ENCODE peak calls at places on chromosomes 5 and 9, in six cellular contexts. Y, W, Q, A, L and X are unnamed samples.

GRCh38 chr5:74017112-74017511 is 391.1 kb downstream of the ARHGEF28 start:
- DNase-seq in Y (no peak), W (no peak), Q (no peak), A (peak; percentile 64), L (peak; percentile 13), X (no peak)

GRCh38 chr5:128315671-128316070 is 222.4 kb downstream of the FBN2 start:
- DNase-seq in Y (no peak), W (no peak), Q (no peak), A (no peak), L (no peak), X (no peak)

GRCh38 chr5:124301850-124302249 is 444.6 kb downstream of the ZNF608 start:
- DNase-seq in Y (no peak), W (no peak), Q (no peak), A (peak; percentile 56), L (peak; percentile 62), X (no peak)

GRCh38 chr9:81999806-82000205 is 11.2 kb downstream of the SPATA31D1 start:
- DNase-seq in Y (no peak), W (no peak), Q (no peak), A (no peak), L (no peak), X (no peak)

GRCh38 chr9:91156451-91157234 is 205.1 kb downstream of the AUH start:
- DNase-seq in Y (no peak), W (no peak), Q (no peak), A (peak; percentile 37), L (no peak), X (no peak)

GRCh38 chr5:140642718-140643117 is 3.5 kb downstream of the TMCO6 start:
- DNase-seq in Y (no peak), W (no peak), Q (no peak), A (peak; percentile 67), L (no peak), X (no peak)

GRCh38 chr5:154366353-154366752 is 79.4 kb upstream of the SAP30L start:
- DNase-seq in Y (no peak), W (no peak), Q (no peak), A (peak; percentile 26), L (peak; percentile 51), X (no peak)

GRCh38 chr5:82349651-82350050 is 71.5 kb upstream of the RPS23 start:
- DNase-seq in Y (no peak), W (peak; percentile 67), Q (no peak), A (peak; percentile 72), L (no peak), X (peak; percentile 73)

GRCh38 chr5:158303261-158303660 is 444.3 kb upstream of the CLINT1 start:
- DNase-seq in Y (no peak), W (no peak), Q (no peak), A (no peak), L (no peak), X (no peak)

GRCh38 chr5:175288048-175288621 is 155.8 kb downstream of the DRD1 start:
- DNase-seq in Y (peak; percentile 57), W (no peak), Q (no peak), A (peak; percentile 43), L (no peak), X (no peak)

GRCh38 chr9:108933231-108933630 is 693 bp downstream of the ELP1 start:
- DNase-seq in Y (no peak), W (peak; percentile 19), Q (no peak), A (peak; percentile 64), L (peak; percentile 40), X (no peak)

GRCh38 chr9:17578911-17579793 is at the start of gene SH3GL2:
- DNase-seq in Y (peak; percentile 15), W (peak; percentile 87), Q (peak; percentile 73), A (peak; percentile 39), L (peak; percentile 15), X (peak; percentile 65)

GRCh38 chr5:158354958-158355357 is 496.0 kb upstream of the CLINT1 start:
- DNase-seq in Y (no peak), W (no peak), Q (no peak), A (peak; percentile 3), L (no peak), X (no peak)

GRCh38 chr5:131252824-131253171 is 11.1 kb upstream of the CDC42SE2 start:
- DNase-seq in Y (no peak), W (no peak), Q (peak; percentile 77), A (no peak), L (no peak), X (no peak)

GRCh38 chr9:125337282-125337681 is 75.7 kb downstream of the GAPVD1 start:
- DNase-seq in Y (no peak), W (no peak), Q (no peak), A (no peak), L (no peak), X (no peak)

GRCh38 chr5:139385061-139385889 is 2.2 kb upstream of the SLC23A1 start:
- DNase-seq in Y (no peak), W (peak; percentile 45), Q (no peak), A (peak; percentile 57), L (peak; percentile 30), X (no peak)

GRCh38 chr9:126448865-126449577 is 122.4 kb downstream of the MVB12B start:
- DNase-seq in Y (no peak), W (no peak), Q (no peak), A (no peak), L (no peak), X (no peak)

GRCh38 chr5:134430001-134430569 is 18.4 kb upstream of the CDKN2AIPNL start:
- DNase-seq in Y (no peak), W (peak; percentile 95), Q (no peak), A (no peak), L (no peak), X (no peak)

GRCh38 chr5:31819926-31820516 is 181.1 kb downstream of the PDZD2 start:
- DNase-seq in Y (no peak), W (no peak), Q (no peak), A (no peak), L (peak; percentile 2), X (peak; percentile 73)

GRCh38 chr9:88303785-88304495 is 84.3 kb upstream of the SPIN1 start:
- DNase-seq in Y (no peak), W (no peak), Q (no peak), A (peak; percentile 79), L (peak; percentile 10), X (no peak)

GRCh38 chr9:73080110-73080683 is 71.5 kb upstream of the ANXA1 start:
- DNase-seq in Y (no peak), W (no peak), Q (no peak), A (no peak), L (no peak), X (no peak)

GRCh38 chr9:107484117-107484723 is 5.3 kb downstream of the KLF4 start:
- DNase-seq in Y (peak; percentile 51), W (peak; percentile 46), Q (no peak), A (peak; percentile 84), L (peak; percentile 90), X (peak; percentile 38)

GRCh38 chr5:31361234-31361633 is 167.7 kb downstream of the CDH6 start:
- DNase-seq in Y (no peak), W (no peak), Q (no peak), A (peak; percentile 88), L (no peak), X (no peak)

GRCh38 chr9:123418052-123418430 is 62.0 kb downstream of the CRB2 start:
- DNase-seq in Y (no peak), W (no peak), Q (no peak), A (no peak), L (no peak), X (no peak)

GRCh38 chr9:81902191-81902590 is 26.0 kb upstream of the SPATA31D4 start:
- DNase-seq in Y (no peak), W (no peak), Q (no peak), A (peak; percentile 65), L (no peak), X (no peak)

GRCh38 chr9:89078860-89079259 is 87.6 kb downstream of the S1PR3 start:
- DNase-seq in Y (no peak), W (no peak), Q (no peak), A (peak; percentile 61), L (peak; percentile 11), X (no peak)

GRCh38 chr9:124769451-124770358 is 1.4 kb downstream of the NR6A1 start:
- DNase-seq in Y (peak; percentile 28), W (peak; percentile 46), Q (peak; percentile 64), A (no peak), L (peak; percentile 38), X (peak; percentile 77)

GRCh38 chr5:42274913-42275312 is 148.3 kb upstream of the GHR start:
- DNase-seq in Y (no peak), W (no peak), Q (no peak), A (peak; percentile 1), L (no peak), X (no peak)

GRCh38 chr5:158756873-158757272 is 342.8 kb downstream of the EBF1 start:
- DNase-seq in Y (no peak), W (no peak), Q (no peak), A (peak; percentile 17), L (no peak), X (no peak)

GRCh38 chr9:132575005-132575609 is 7.3 kb upstream of the BARHL1 start:
- DNase-seq in Y (peak; percentile 88), W (peak; percentile 94), Q (peak; percentile 69), A (peak; percentile 83), L (peak; percentile 78), X (peak; percentile 65)

GRCh38 chr9:132637801-132638200 is 32.0 kb downstream of the DDX31 start:
- DNase-seq in Y (no peak), W (no peak), Q (no peak), A (no peak), L (no peak), X (no peak)

GRCh38 chr5:146338774-146339714 is at the start of gene POU4F3:
- DNase-seq in Y (no peak), W (peak; percentile 58), Q (no peak), A (no peak), L (no peak), X (no peak)

GRCh38 chr9:122213589-122214413 is 15.0 kb downstream of the LHX6 start:
- DNase-seq in Y (peak; percentile 67), W (peak; percentile 89), Q (no peak), A (peak; percentile 40), L (no peak), X (peak; percentile 95)
- H3K4me3 ChIP-seq in Y (peak overlapping the region; percentile 49), W (peak overlapping the region; percentile 44), Q (peak overlapping the region; percentile 49), A (peak overlapping the region; percentile 25), L (peak overlapping the region; percentile 34), X (peak overlapping the region; percentile 31)

GRCh38 chr5:2860101-2860500 is 108.6 kb upstream of the IRX2 start:
- DNase-seq in Y (no peak), W (no peak), Q (no peak), A (no peak), L (no peak), X (no peak)
- H3K9me3 ChIP-seq in Y (no peaks in the 10 kb centered on the region), W (no peaks in the 10 kb centered on the region), Q (no peaks in the 10 kb centered on the region), A (no peaks in the 10 kb centered on the region), L (no peaks in the 10 kb centered on the region), X (no peaks in the 10 kb centered on the region)

DNA sequence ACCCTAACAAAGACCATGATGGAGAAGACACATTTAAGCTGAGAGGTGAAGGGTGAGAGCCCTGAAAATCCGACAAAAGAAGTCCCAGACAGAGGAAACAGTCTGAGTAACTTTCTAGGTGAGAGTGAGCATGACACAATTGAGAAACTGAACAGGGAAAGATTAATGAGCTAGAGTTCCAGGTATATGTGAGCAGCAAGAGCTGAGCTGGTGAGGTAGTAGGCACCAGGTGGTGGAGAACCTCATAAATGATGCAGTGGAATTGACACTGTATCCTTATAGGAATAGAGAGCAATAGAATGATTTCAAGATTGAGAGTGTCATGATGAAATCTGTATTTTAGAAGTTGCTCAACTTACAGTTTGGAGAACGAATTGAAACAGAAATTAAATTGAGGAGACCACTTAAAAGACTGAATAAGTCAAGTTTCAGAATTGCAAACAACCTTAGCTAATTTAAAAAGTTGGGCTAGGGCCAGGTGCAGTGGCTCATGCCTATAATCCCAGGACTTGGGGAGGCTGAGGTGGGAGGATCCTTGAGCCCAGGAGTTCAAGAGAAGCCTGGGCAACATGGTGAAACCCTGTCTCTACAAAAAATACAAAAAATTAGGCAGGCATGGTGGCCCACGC is 89.8 kb downstream of the NREP start:
- DNase-seq in Y (no peak), W (no peak), Q (no peak), A (no peak), L (no peak), X (no peak)
- H3K4me3 ChIP-seq in Y (no peak overlapping the region), W (no peak overlapping the region), Q (no peak overlapping the region), A (no peak overlapping the region), L (no peak overlapping the region), X (no peak overlapping the region)

GRCh38 chr5:13569088-13569715 is 375.3 kb downstream of the DNAH5 start:
- DNase-seq in Y (no peak), W (no peak), Q (no peak), A (no peak), L (no peak), X (no peak)
- H3K9me3 ChIP-seq in Y (peaks cover 14% of the 10 kb centered on the region), W (no peaks in the 10 kb centered on the region), Q (no peaks in the 10 kb centered on the region), A (no peaks in the 10 kb centered on the region), L (no peaks in the 10 kb centered on the region), X (no peaks in the 10 kb centered on the region)